ENCODE peak calls at places on chromosomes 13 and 19, in four cellular contexts. X is heart left ventricle, I is BJ, D is MCF 10A. O is an unnamed sample.

GRCh38 chr19:29687897-29688728 is 22.9 kb downstream of the PLEKHF1 start:
- DNase-seq in X (no peak), I (no peak), D (peak; percentile 86), O (no peak)

GRCh38 chr13:52955505-52955904 is 73.1 kb upstream of the OLFM4 start:
- DNase-seq in X (no peak), I (no peak), D (no peak), O (no peak)

GRCh38 chr19:3668331-3669133 is 31.7 kb downstream of the PIP5K1C start:
- DNase-seq in X (no peak), I (no peak), D (no peak), O (no peak)

GRCh38 chr19:38387550-38388309 is at the start of gene GGN:
- DNase-seq in X (peak; percentile 86), I (peak; percentile 74), D (peak; percentile 97), O (peak; percentile 91)

GRCh38 chr19:17879466-17879865 is 7.7 kb downstream of the SLC5A5 start:
- DNase-seq in X (no peak), I (no peak), D (no peak), O (no peak)

GRCh38 chr13:41075034-41075433 is 13.7 kb downstream of the WBP4 start:
- DNase-seq in X (no peak), I (no peak), D (peak; percentile 53), O (peak; percentile 40)

GRCh38 chr13:19632915-19633339 is 532 bp upstream of the MPHOSPH8 start:
- DNase-seq in X (no peak), I (no peak), D (no peak), O (no peak)

GRCh38 chr13:63198076-63198475 is 1782.4 kb upstream of the PCDH20 start:
- DNase-seq in X (no peak), I (peak; percentile 5), D (no peak), O (no peak)

GRCh38 chr13:51148223-51148951 is 37.3 kb upstream of the C13orf42 start:
- DNase-seq in X (no peak), I (no peak), D (no peak), O (no peak)

GRCh38 chr13:98942997-98943396 is 34.9 kb downstream of the DOCK9 start:
- DNase-seq in X (no peak), I (no peak), D (no peak), O (no peak)

GRCh38 chr19:39733841-39734240 is 4.0 kb downstream of the CLC start:
- DNase-seq in X (no peak), I (no peak), D (no peak), O (no peak)

GRCh38 chr19:42273407-42274064 is 4.5 kb downstream of the CIC start:
- DNase-seq in X (no peak), I (no peak), D (no peak), O (no peak)

GRCh38 chr13:113010510-113010865 is 41.5 kb downstream of the MCF2L start:
- DNase-seq in X (no peak), I (no peak), D (no peak), O (no peak)

GRCh38 chr13:94764576-94765321 is 52.4 kb upstream of the SOX21 start:
- DNase-seq in X (no peak), I (no peak), D (peak; percentile 13), O (peak; percentile 38)

GRCh38 chr13:113084943-113085540 is 20.5 kb upstream of the F7 start:
- DNase-seq in X (peak; percentile 51), I (no peak), D (no peak), O (no peak)

GRCh38 chr19:5114713-5115112 is 145.8 kb downstream of the KDM4B start:
- DNase-seq in X (no peak), I (no peak), D (no peak), O (no peak)

GRCh38 chr19:35704218-35704617 is at the start of gene ZBTB32:
- DNase-seq in X (peak; percentile 71), I (no peak), D (no peak), O (peak; percentile 43)

GRCh38 chr13:95643009-95643408 is 1.5 kb downstream of the DZIP1 start:
- DNase-seq in X (no peak), I (no peak), D (no peak), O (no peak)

GRCh38 chr13:82011355-82011754 is 1670.4 kb upstream of the SPRY2 start:
- DNase-seq in X (no peak), I (no peak), D (no peak), O (no peak)

GRCh38 chr13:91017669-91018053 is 329.8 kb upstream of the MIR17HG start:
- DNase-seq in X (no peak), I (no peak), D (peak; percentile 68), O (no peak)

GRCh38 chr13:22455036-22455435 is 725.7 kb upstream of the SGCG start:
- DNase-seq in X (no peak), I (no peak), D (no peak), O (no peak)

DNA sequence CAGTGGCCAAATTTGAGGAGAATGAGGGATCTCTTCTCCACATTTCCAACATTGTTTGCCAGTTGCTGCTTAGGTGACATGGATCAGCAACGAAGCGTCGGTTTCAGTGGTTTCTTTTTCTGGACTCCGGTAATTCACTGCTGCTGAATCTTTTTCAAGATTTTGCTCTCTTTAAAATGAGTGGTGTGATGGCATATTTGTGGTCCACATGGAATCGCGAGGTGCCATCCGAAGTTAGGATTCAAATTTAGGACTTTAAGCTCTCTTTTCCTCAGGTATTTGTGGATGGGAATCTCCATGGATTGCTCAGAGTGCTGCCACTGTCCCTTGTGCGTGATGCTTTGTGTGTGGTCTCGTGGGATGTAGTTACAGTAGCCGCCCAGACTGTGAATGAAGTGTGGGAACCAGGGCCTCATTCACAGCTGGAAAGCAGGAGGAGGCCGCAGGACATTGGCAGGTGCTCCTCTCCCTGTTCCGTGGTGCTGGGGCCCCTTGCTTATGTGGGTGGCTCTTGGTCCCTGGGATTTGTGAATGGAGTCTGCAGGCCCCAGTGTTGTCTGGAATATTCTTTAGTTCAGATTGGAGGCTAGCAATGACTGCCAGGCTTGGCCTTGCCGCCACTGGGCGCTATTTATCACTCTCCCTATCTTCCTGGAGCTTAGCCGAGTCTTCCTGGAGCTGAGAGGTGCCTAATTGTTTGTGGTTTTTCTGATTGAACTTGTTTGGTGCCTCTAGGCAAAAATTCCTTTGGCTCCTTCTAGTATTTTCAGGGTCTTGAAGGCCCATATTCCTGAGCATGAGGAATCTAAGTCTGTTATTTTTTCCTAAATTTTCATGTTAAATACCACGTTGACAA is 1.5 kb downstream of the ILF3 start:
- DNase-seq in X (no peak), I (no peak), D (peak; percentile 29), O (no peak)
- TF ChIP-seq CTCF in X (no peak), I (peak; percentile 28), D (no peak), O (no peak)

GRCh38 chr13:28819748-28820098 is 416 bp upstream of the MTUS2 start:
- DNase-seq in X (peak; percentile 81), I (no peak), D (no peak), O (peak; percentile 53)
- TF ChIP-seq CTCF in X (peak; percentile 29), I (no peak), D (peak; percentile 32), O (no peak)

DNA sequence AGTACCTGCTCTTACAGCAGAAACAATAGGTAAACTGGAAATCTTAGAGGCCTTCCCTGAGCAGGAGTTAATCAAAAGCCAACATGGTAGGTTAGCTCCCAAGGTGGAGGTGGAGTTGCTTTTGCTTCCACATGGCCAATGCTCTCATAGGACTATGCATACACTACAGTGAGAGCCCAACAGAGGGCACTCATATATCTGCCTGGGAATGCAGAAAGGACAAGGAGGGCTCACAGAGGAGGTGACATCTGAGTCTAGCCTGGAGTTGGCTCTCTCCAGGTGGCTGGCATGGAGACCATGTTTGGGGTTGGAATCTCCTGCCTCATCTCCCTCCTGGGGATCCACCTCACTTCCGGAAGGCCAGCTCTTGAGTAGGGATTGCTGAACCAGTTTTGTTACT is 34.6 kb downstream of the ATP8A2 start:
- DNase-seq in X (no peak), I (no peak), D (peak; percentile 13), O (no peak)
- TF ChIP-seq CTCF in X (no peak), I (no peak), D (no peak), O (no peak)

GRCh38 chr19:44807652-44808462 is 1.0 kb upstream of the BCAM start:
- DNase-seq in X (no peak), I (no peak), D (peak; percentile 48), O (no peak)
- TF ChIP-seq CTCF in X (peak; percentile 35), I (peak; percentile 60), D (peak; percentile 35), O (no peak)

DNA sequence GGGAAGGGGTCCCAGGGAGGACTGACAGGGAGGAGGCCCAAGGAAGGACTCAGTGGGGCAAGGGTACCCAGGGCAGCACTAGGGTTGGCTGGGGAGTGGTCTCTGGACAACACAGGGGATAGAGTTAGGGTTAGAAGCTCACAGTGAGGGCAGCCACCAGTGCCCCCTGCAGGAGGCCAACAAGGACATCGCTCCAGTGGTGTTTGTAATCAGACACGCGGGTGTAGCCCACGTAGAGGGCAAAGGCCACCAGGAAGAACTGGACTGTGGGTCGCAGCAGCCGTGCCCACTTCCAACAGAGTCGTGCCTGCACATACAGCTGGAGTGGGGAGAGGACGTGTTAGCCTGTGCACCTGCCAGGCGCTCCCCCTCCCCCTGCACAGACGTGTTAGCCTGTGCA is 9.2 kb downstream of the PLPP2 start:
- DNase-seq in X (no peak), I (no peak), D (no peak), O (no peak)
- TF ChIP-seq CTCF in X (no peak), I (no peak), D (peak; percentile 19), O (no peak)

GRCh38 chr13:34941835-34942731 is at the start of gene NBEA:
- DNase-seq in X (peak; percentile 91), I (peak; percentile 11), D (peak; percentile 70), O (peak; percentile 72)
- TF ChIP-seq CTCF in X (peak; percentile 25), I (no peak), D (no peak), O (no peak)

DNA sequence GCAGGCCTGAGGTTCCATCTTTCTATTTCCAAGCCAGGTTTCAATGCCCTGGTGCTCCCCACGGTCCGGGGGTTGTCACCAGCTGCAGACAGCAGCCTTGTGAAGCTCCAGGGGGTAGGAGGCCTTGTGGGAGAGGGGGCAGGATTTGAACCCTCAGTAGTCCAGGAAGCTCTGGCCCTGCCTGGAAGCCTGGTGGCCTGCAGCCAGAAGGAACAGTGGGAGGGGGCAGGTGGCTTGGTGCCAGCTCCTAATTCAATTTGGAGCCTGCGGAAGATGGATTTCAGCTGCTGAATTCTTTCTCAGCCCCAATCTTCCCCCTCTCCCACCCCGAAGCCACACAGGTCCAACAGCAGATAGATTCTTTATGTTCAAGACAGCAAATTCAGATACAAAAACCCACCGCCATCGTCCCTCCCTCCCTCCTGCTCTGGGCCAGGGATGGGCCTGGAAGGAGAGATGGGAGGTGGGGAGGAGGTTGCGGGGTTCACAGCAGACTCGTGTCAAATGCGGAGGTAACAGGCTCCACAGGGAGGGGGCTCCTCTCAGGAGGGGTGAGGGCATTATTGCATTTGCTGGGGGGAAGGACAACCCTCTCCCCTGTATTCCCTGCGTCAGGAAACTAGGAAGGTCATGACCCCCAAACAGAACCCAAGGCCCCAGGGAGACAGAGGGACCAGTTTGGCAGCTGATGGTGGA is 2.4 kb upstream of the PTGER1 start:
- DNase-seq in X (no peak), I (no peak), D (no peak), O (no peak)
- TF ChIP-seq CTCF in X (no peak), I (no peak), D (no peak), O (no peak)

O was measured in activated CD8-positive, alpha-beta T cell treated with anti-CD3 and anti-CD28 coated beads for 36 hours.